ENCODE peak calls at places on chromosomes 2 and 18, in ten cellular contexts. J is mucosa of descending colon; H is CD4-positive, alpha-beta T cell; Q is gastrocnemius medialis; D is Right ventricle myocardium superior; B is sciatic nerve; Z is activated CD8-positive, alpha-beta T cell treated with anti-CD3 and anti-CD28 coated beads for 36 hours; P is RWPE2; C is right cardiac atrium; Y is activated naive CD4-positive, alpha-beta T cell treated with anti-CD3 and anti-CD28 coated beads, Interleukin-2, amount 50 U/mL, for 72 hours. F is an unnamed sample.

GRCh38 chr2:69714024-69714423 is 27.9 kb upstream of the ANXA4 start:
- ATAC-seq in J (no peak), H (no peak), Q (no peak), D (no peak), B (no peak), Z (no peak), P (no peak), C (peak; percentile 23), Y (no peak), F (no peak)

GRCh38 chr2:29747786-29748470 is 173.5 kb downstream of the ALK start:
- ATAC-seq in J (no peak), H (no peak), Q (no peak), D (no peak), B (no peak), Z (peak; percentile 91), P (peak; percentile 91), C (no peak), Y (peak; percentile 93), F (no peak)

GRCh38 chr2:55620123-55620779 is 2.8 kb upstream of the PPP4R3B start:
- ATAC-seq in J (no peak), H (no peak), Q (no peak), D (no peak), B (no peak), Z (no peak), P (no peak), C (no peak), Y (no peak), F (no peak)

GRCh38 chr2:224378087-224379085 is 23.5 kb downstream of the FAM124B start:
- ATAC-seq in J (no peak), H (no peak), Q (no peak), D (no peak), B (peak; percentile 87), Z (no peak), P (no peak), C (no peak), Y (no peak), F (no peak)

GRCh38 chr2:8604262-8604661 is 77.6 kb upstream of the ID2 start:
- ATAC-seq in J (no peak), H (no peak), Q (no peak), D (no peak), B (no peak), Z (no peak), P (no peak), C (no peak), Y (no peak), F (no peak)

GRCh38 chr2:190301032-190301431 is 18.6 kb downstream of the HIBCH start:
- ATAC-seq in J (no peak), H (no peak), Q (no peak), D (no peak), B (no peak), Z (no peak), P (no peak), C (peak; percentile 98), Y (no peak), F (no peak)

GRCh38 chr2:229725716-229726346 is 11.5 kb upstream of the DNER start:
- ATAC-seq in J (no peak), H (no peak), Q (no peak), D (no peak), B (no peak), Z (no peak), P (peak; percentile 84), C (peak; percentile 78), Y (no peak), F (no peak)

GRCh38 chr2:196538646-196539045 is 100.9 kb upstream of the CCDC150 start:
- ATAC-seq in J (no peak), H (no peak), Q (no peak), D (peak; percentile 72), B (no peak), Z (no peak), P (no peak), C (peak; percentile 55), Y (no peak), F (no peak)

GRCh38 chr2:232634319-232635150 is 1.1 kb downstream of the EFHD1 start:
- ATAC-seq in J (no peak), H (no peak), Q (no peak), D (peak; percentile 29), B (no peak), Z (no peak), P (no peak), C (peak; percentile 37), Y (no peak), F (no peak)

GRCh38 chr2:53283326-53283725 is 484.3 kb upstream of the CHAC2 start:
- ATAC-seq in J (no peak), H (no peak), Q (no peak), D (no peak), B (no peak), Z (no peak), P (no peak), C (peak; percentile 53), Y (no peak), F (no peak)

GRCh38 chr18:31688601-31689000 is 4.2 kb upstream of the B4GALT6 start:
- ATAC-seq in J (no peak), H (no peak), Q (no peak), D (no peak), B (no peak), Z (no peak), P (no peak), C (no peak), Y (no peak), F (no peak)

GRCh38 chr2:239052720-239053665 is 205.1 kb downstream of the TWIST2 start:
- ATAC-seq in J (no peak), H (no peak), Q (no peak), D (no peak), B (peak; percentile 17), Z (no peak), P (no peak), C (no peak), Y (no peak), F (no peak)

GRCh38 chr2:161956751-161957150 is 117.3 kb downstream of the DPP4 start:
- ATAC-seq in J (peak; percentile 32), H (peak; percentile 43), Q (no peak), D (no peak), B (no peak), Z (peak; percentile 37), P (no peak), C (no peak), Y (peak; percentile 15), F (no peak)

GRCh38 chr2:219578811-219579210 is 6.7 kb downstream of the INHA start:
- ATAC-seq in J (no peak), H (no peak), Q (peak; percentile 89), D (no peak), B (no peak), Z (no peak), P (no peak), C (no peak), Y (no peak), F (peak; percentile 22)

GRCh38 chr18:26312196-26312595 is 86.0 kb downstream of the TAF4B start:
- ATAC-seq in J (no peak), H (no peak), Q (no peak), D (no peak), B (no peak), Z (no peak), P (no peak), C (no peak), Y (no peak), F (no peak)

GRCh38 chr2:199316851-199317250 is 140.9 kb downstream of the SATB2 start:
- ATAC-seq in J (peak; percentile 82), H (no peak), Q (no peak), D (no peak), B (no peak), Z (no peak), P (no peak), C (no peak), Y (no peak), F (no peak)

GRCh38 chr18:33983126-33983525 is 241.6 kb downstream of the NOL4 start:
- ATAC-seq in J (peak; percentile 34), H (no peak), Q (no peak), D (no peak), B (no peak), Z (no peak), P (no peak), C (no peak), Y (no peak), F (no peak)

F was measured in gastroesophageal sphincter.